ENCODE peak calls at places on chromosomes 6 and 20, in five cellular contexts. One of them, this sample, is unnamed.

GRCh38 chr6:79604583-79605037 is 26.5 kb upstream of the SH3BGRL2 start:
- DNase-seq in AG09319: no peak
- DNase-seq in kidney tubule cell: peak
- DNase-seq in KG1: no peak
- DNase-seq in stimulated activated naive CD8-positive, alpha-beta T cell treated with anti-CD3 and anti-CD28 coated beads, Interleukin-15, amount 100 ng/mL, for 72 hours: no peak
- DNase-seq in this sample: peak

GRCh38 chr20:10077081-10077471 is 42.3 kb downstream of the ANKEF1 start:
- DNase-seq in stimulated activated naive CD8-positive, alpha-beta T cell treated with anti-CD3 and anti-CD28 coated beads, Interleukin-15, amount 100 ng/mL, for 72 hours: no peak
- DNase-seq in AG09319: no peak
- DNase-seq in KG1: no peak
- DNase-seq in kidney tubule cell: peak
- DNase-seq in this sample: no peak

GRCh38 chr6:44933113-44933512 is 395.0 kb upstream of the RUNX2 start:
- DNase-seq in AG09319: no peak
- DNase-seq in KG1: no peak
- DNase-seq in stimulated activated naive CD8-positive, alpha-beta T cell treated with anti-CD3 and anti-CD28 coated beads, Interleukin-15, amount 100 ng/mL, for 72 hours: no peak
- DNase-seq in kidney tubule cell: no peak
- DNase-seq in this sample: no peak

GRCh38 chr6:139325003-139325600 is 33.3 kb upstream of the TXLNB start:
- DNase-seq in stimulated activated naive CD8-positive, alpha-beta T cell treated with anti-CD3 and anti-CD28 coated beads, Interleukin-15, amount 100 ng/mL, for 72 hours: no peak
- DNase-seq in AG09319: no peak
- DNase-seq in KG1: no peak
- DNase-seq in kidney tubule cell: no peak
- DNase-seq in this sample: no peak

GRCh38 chr6:89242574-89243330 is 25.6 kb upstream of the GABRR1 start:
- DNase-seq in kidney tubule cell: peak
- DNase-seq in KG1: no peak
- DNase-seq in stimulated activated naive CD8-positive, alpha-beta T cell treated with anti-CD3 and anti-CD28 coated beads, Interleukin-15, amount 100 ng/mL, for 72 hours: no peak
- DNase-seq in AG09319: peak
- DNase-seq in this sample: peak

GRCh38 chr6:16752206-16752867 is 8.9 kb downstream of the ATXN1 start:
- DNase-seq in kidney tubule cell: peak
- DNase-seq in KG1: no peak
- DNase-seq in AG09319: peak
- DNase-seq in stimulated activated naive CD8-positive, alpha-beta T cell treated with anti-CD3 and anti-CD28 coated beads, Interleukin-15, amount 100 ng/mL, for 72 hours: no peak
- DNase-seq in this sample: peak

GRCh38 chr20:18174906-18175683 is 37.4 kb downstream of the KAT14 start:
- DNase-seq in kidney tubule cell: no peak
- DNase-seq in KG1: no peak
- DNase-seq in stimulated activated naive CD8-positive, alpha-beta T cell treated with anti-CD3 and anti-CD28 coated beads, Interleukin-15, amount 100 ng/mL, for 72 hours: no peak
- DNase-seq in AG09319: no peak
- DNase-seq in this sample: no peak

GRCh38 chr20:1943267-1944002 is 48.2 kb downstream of the SIRPA start:
- DNase-seq in kidney tubule cell: no peak
- DNase-seq in KG1: no peak
- DNase-seq in AG09319: no peak
- DNase-seq in stimulated activated naive CD8-positive, alpha-beta T cell treated with anti-CD3 and anti-CD28 coated beads, Interleukin-15, amount 100 ng/mL, for 72 hours: no peak
- DNase-seq in this sample: peak

GRCh38 chr6:56101141-56101553 is 146.2 kb downstream of the COL21A1 start:
- DNase-seq in stimulated activated naive CD8-positive, alpha-beta T cell treated with anti-CD3 and anti-CD28 coated beads, Interleukin-15, amount 100 ng/mL, for 72 hours: no peak
- DNase-seq in KG1: no peak
- DNase-seq in kidney tubule cell: peak
- DNase-seq in AG09319: peak
- DNase-seq in this sample: peak

GRCh38 chr6:122730775-122731386 is 48.6 kb upstream of the FABP7 start:
- DNase-seq in KG1: no peak
- DNase-seq in AG09319: no peak
- DNase-seq in stimulated activated naive CD8-positive, alpha-beta T cell treated with anti-CD3 and anti-CD28 coated beads, Interleukin-15, amount 100 ng/mL, for 72 hours: no peak
- DNase-seq in kidney tubule cell: peak
- DNase-seq in this sample: peak

GRCh38 chr6:141475269-141475668 is 657.5 kb upstream of the GJE1 start:
- DNase-seq in AG09319: no peak
- DNase-seq in KG1: no peak
- DNase-seq in stimulated activated naive CD8-positive, alpha-beta T cell treated with anti-CD3 and anti-CD28 coated beads, Interleukin-15, amount 100 ng/mL, for 72 hours: no peak
- DNase-seq in kidney tubule cell: no peak
- DNase-seq in this sample: no peak

GRCh38 chr6:43120938-43121913 is 45.1 kb downstream of the PTK7 start:
- DNase-seq in AG09319: peak
- DNase-seq in KG1: no peak
- DNase-seq in stimulated activated naive CD8-positive, alpha-beta T cell treated with anti-CD3 and anti-CD28 coated beads, Interleukin-15, amount 100 ng/mL, for 72 hours: no peak
- DNase-seq in kidney tubule cell: peak
- DNase-seq in this sample: peak

GRCh38 chr20:57900226-57900905 is 190.6 kb upstream of the PMEPA1 start:
- DNase-seq in AG09319: no peak
- DNase-seq in KG1: no peak
- DNase-seq in kidney tubule cell: peak
- DNase-seq in stimulated activated naive CD8-positive, alpha-beta T cell treated with anti-CD3 and anti-CD28 coated beads, Interleukin-15, amount 100 ng/mL, for 72 hours: no peak
- DNase-seq in this sample: peak

GRCh38 chr20:58523916-58524315 is 8.7 kb upstream of the APCDD1L start:
- DNase-seq in KG1: no peak
- DNase-seq in AG09319: no peak
- DNase-seq in stimulated activated naive CD8-positive, alpha-beta T cell treated with anti-CD3 and anti-CD28 coated beads, Interleukin-15, amount 100 ng/mL, for 72 hours: no peak
- DNase-seq in kidney tubule cell: peak
- DNase-seq in this sample: no peak

GRCh38 chr6:88047510-88048150 is at the start of gene SPACA1:
- DNase-seq in kidney tubule cell: no peak
- DNase-seq in KG1: no peak
- DNase-seq in AG09319: no peak
- DNase-seq in stimulated activated naive CD8-positive, alpha-beta T cell treated with anti-CD3 and anti-CD28 coated beads, Interleukin-15, amount 100 ng/mL, for 72 hours: no peak
- DNase-seq in this sample: no peak

GRCh38 chr6:168366473-168366872 is 46.9 kb upstream of the DACT2 start:
- DNase-seq in kidney tubule cell: no peak
- DNase-seq in KG1: no peak
- DNase-seq in stimulated activated naive CD8-positive, alpha-beta T cell treated with anti-CD3 and anti-CD28 coated beads, Interleukin-15, amount 100 ng/mL, for 72 hours: no peak
- DNase-seq in AG09319: no peak
- DNase-seq in this sample: no peak

This sample was measured in mammary epithelial cell.